ENCODE peak calls at places on chromosomes 7 and 10, in five cellular contexts. One of them, this sample, is unnamed.

GRCh38 chr10:97573021-97573420 is 442 bp downstream of the ANKRD2 start:
- DNase-seq in HCT116: no peak
- DNase-seq in sigmoid colon: no peak
- DNase-seq in ovary: no peak
- DNase-seq in suprapubic skin: no peak
- DNase-seq in this sample: no peak

GRCh38 chr10:43194266-43194665 is 56.0 kb downstream of the CSGALNACT2 start:
- DNase-seq in HCT116: no peak
- DNase-seq in sigmoid colon: no peak
- DNase-seq in ovary: no peak
- DNase-seq in suprapubic skin: no peak
- DNase-seq in this sample: no peak

GRCh38 chr7:55570218-55570873 is 2.0 kb downstream of the VOPP1 start:
- DNase-seq in HCT116: no peak
- DNase-seq in sigmoid colon: no peak
- DNase-seq in ovary: no peak
- DNase-seq in suprapubic skin: no peak
- DNase-seq in this sample: no peak

GRCh38 chr10:86723009-86723408 is 33.4 kb upstream of the BMPR1A start:
- DNase-seq in HCT116: no peak
- DNase-seq in sigmoid colon: no peak
- DNase-seq in ovary: no peak
- DNase-seq in suprapubic skin: no peak
- DNase-seq in this sample: no peak

GRCh38 chr7:93958216-93958615 is 36.7 kb downstream of the GNG11 start:
- DNase-seq in HCT116: no peak
- DNase-seq in sigmoid colon: no peak
- DNase-seq in ovary: no peak
- DNase-seq in suprapubic skin: no peak
- DNase-seq in this sample: no peak

GRCh38 chr7:42931447-42931833 is 534 bp downstream of the PSMA2 start:
- DNase-seq in HCT116: no peak
- DNase-seq in sigmoid colon: no peak
- DNase-seq in ovary: no peak
- DNase-seq in suprapubic skin: no peak
- DNase-seq in this sample: no peak

GRCh38 chr10:67079126-67079525 is 153.3 kb downstream of the LRRTM3 start:
- DNase-seq in HCT116: no peak
- DNase-seq in sigmoid colon: no peak
- DNase-seq in ovary: peak; percentile 21
- DNase-seq in suprapubic skin: no peak
- DNase-seq in this sample: peak; percentile 34

GRCh38 chr7:155291045-155291530 is 6.6 kb upstream of the INSIG1 start:
- DNase-seq in HCT116: peak; percentile 80
- DNase-seq in sigmoid colon: no peak
- DNase-seq in ovary: no peak
- DNase-seq in suprapubic skin: no peak
- DNase-seq in this sample: peak; percentile 69

GRCh38 chr7:30168800-30169584 is 34.2 kb downstream of the MTURN start:
- DNase-seq in HCT116: no peak
- DNase-seq in sigmoid colon: no peak
- DNase-seq in ovary: no peak
- DNase-seq in suprapubic skin: no peak
- DNase-seq in this sample: no peak

GRCh38 chr7:123673137-123673732 is 17.6 kb downstream of the LMOD2 start:
- DNase-seq in HCT116: no peak
- DNase-seq in sigmoid colon: no peak
- DNase-seq in ovary: no peak
- DNase-seq in suprapubic skin: no peak
- DNase-seq in this sample: no peak

GRCh38 chr10:130749911-130750310 is 561.6 kb downstream of the TCERG1L start:
- DNase-seq in HCT116: no peak
- DNase-seq in sigmoid colon: peak; percentile 47
- DNase-seq in ovary: no peak
- DNase-seq in suprapubic skin: peak; percentile 23
- DNase-seq in this sample: no peak

GRCh38 chr10:119377431-119377830 is 165.1 kb downstream of the RGS10 start:
- DNase-seq in HCT116: no peak
- DNase-seq in sigmoid colon: no peak
- DNase-seq in ovary: no peak
- DNase-seq in suprapubic skin: no peak
- DNase-seq in this sample: no peak

GRCh38 chr10:42959833-42960232 is 117.0 kb upstream of the RET start:
- DNase-seq in HCT116: no peak
- DNase-seq in sigmoid colon: peak; percentile 35
- DNase-seq in ovary: no peak
- DNase-seq in suprapubic skin: peak; percentile 45
- DNase-seq in this sample: peak; percentile 1

GRCh38 chr10:35300063-35300699 is 36.1 kb upstream of the CCNY start:
- DNase-seq in HCT116: peak; percentile 54
- DNase-seq in sigmoid colon: peak; percentile 70
- DNase-seq in ovary: no peak
- DNase-seq in suprapubic skin: peak; percentile 85
- DNase-seq in this sample: no peak

GRCh38 chr7:98286701-98287485 is 5.4 kb downstream of the BRI3 start:
- DNase-seq in HCT116: no peak
- DNase-seq in sigmoid colon: no peak
- DNase-seq in ovary: no peak
- DNase-seq in suprapubic skin: no peak
- DNase-seq in this sample: peak; percentile 64

GRCh38 chr10:110398419-110399162 is 93.9 kb upstream of the SMNDC1 start:
- DNase-seq in HCT116: peak; percentile 99
- DNase-seq in sigmoid colon: no peak
- DNase-seq in ovary: no peak
- DNase-seq in suprapubic skin: no peak
- DNase-seq in this sample: peak; percentile 51

GRCh38 chr10:129514568-129515451 is 47.8 kb downstream of the MGMT start:
- DNase-seq in HCT116: no peak
- DNase-seq in sigmoid colon: no peak
- DNase-seq in ovary: no peak
- DNase-seq in suprapubic skin: no peak
- DNase-seq in this sample: no peak

GRCh38 chr10:77513783-77514331 is 123.8 kb downstream of the KCNMA1 start:
- DNase-seq in HCT116: peak; percentile 74
- DNase-seq in sigmoid colon: peak; percentile 88
- DNase-seq in ovary: no peak
- DNase-seq in suprapubic skin: no peak
- DNase-seq in this sample: peak; percentile 83

GRCh38 chr10:89217057-89217990 is 10.2 kb upstream of the CH25H start:
- DNase-seq in HCT116: peak; percentile 38
- DNase-seq in sigmoid colon: peak; percentile 71
- DNase-seq in ovary: peak; percentile 69
- DNase-seq in suprapubic skin: no peak
- DNase-seq in this sample: peak; percentile 63

GRCh38 chr7:124996778-124997177 is 67.2 kb upstream of the POT1 start:
- DNase-seq in HCT116: no peak
- DNase-seq in sigmoid colon: no peak
- DNase-seq in ovary: no peak
- DNase-seq in suprapubic skin: no peak
- DNase-seq in this sample: no peak

GRCh38 chr10:11177926-11178453 is 160.3 kb downstream of the CELF2 start:
- DNase-seq in HCT116: no peak
- DNase-seq in sigmoid colon: no peak
- DNase-seq in ovary: no peak
- DNase-seq in suprapubic skin: no peak
- DNase-seq in this sample: no peak

GRCh38 chr7:94710256-94710655 is 54.3 kb upstream of the SGCE start:
- DNase-seq in HCT116: no peak
- DNase-seq in sigmoid colon: no peak
- DNase-seq in ovary: no peak
- DNase-seq in suprapubic skin: no peak
- DNase-seq in this sample: no peak

GRCh38 chr7:82726038-82726800 is 282.6 kb upstream of the CACNA2D1 start:
- DNase-seq in HCT116: no peak
- DNase-seq in sigmoid colon: no peak
- DNase-seq in ovary: peak; percentile 65
- DNase-seq in suprapubic skin: no peak
- DNase-seq in this sample: no peak

GRCh38 chr7:155338632-155339320 is 41.1 kb downstream of the INSIG1 start:
- DNase-seq in HCT116: no peak
- DNase-seq in sigmoid colon: peak; percentile 45
- DNase-seq in ovary: no peak
- DNase-seq in suprapubic skin: no peak
- DNase-seq in this sample: no peak

GRCh38 chr10:99828464-99828863 is 46.0 kb downstream of the ABCC2 start:
- DNase-seq in HCT116: no peak
- DNase-seq in sigmoid colon: no peak
- DNase-seq in ovary: no peak
- DNase-seq in suprapubic skin: no peak
- DNase-seq in this sample: no peak

GRCh38 chr7:130949550-130949949 is 215.5 kb upstream of the KLF14 start:
- DNase-seq in HCT116: no peak
- DNase-seq in sigmoid colon: no peak
- DNase-seq in ovary: no peak
- DNase-seq in suprapubic skin: no peak
- DNase-seq in this sample: no peak

GRCh38 chr7:46681865-46682503 is 760.9 kb upstream of the IGFBP3 start:
- DNase-seq in HCT116: no peak
- DNase-seq in sigmoid colon: peak; percentile 73
- DNase-seq in ovary: no peak
- DNase-seq in suprapubic skin: no peak
- DNase-seq in this sample: no peak

GRCh38 chr7:22549051-22549450 is 49.1 kb upstream of the STEAP1B start:
- DNase-seq in HCT116: no peak
- DNase-seq in sigmoid colon: peak; percentile 17
- DNase-seq in ovary: no peak
- DNase-seq in suprapubic skin: no peak
- DNase-seq in this sample: no peak

GRCh38 chr7:77727936-77728701 is 31.9 kb downstream of the RSBN1L start:
- DNase-seq in HCT116: no peak
- DNase-seq in sigmoid colon: no peak
- DNase-seq in ovary: no peak
- DNase-seq in suprapubic skin: no peak
- DNase-seq in this sample: no peak

DNA sequence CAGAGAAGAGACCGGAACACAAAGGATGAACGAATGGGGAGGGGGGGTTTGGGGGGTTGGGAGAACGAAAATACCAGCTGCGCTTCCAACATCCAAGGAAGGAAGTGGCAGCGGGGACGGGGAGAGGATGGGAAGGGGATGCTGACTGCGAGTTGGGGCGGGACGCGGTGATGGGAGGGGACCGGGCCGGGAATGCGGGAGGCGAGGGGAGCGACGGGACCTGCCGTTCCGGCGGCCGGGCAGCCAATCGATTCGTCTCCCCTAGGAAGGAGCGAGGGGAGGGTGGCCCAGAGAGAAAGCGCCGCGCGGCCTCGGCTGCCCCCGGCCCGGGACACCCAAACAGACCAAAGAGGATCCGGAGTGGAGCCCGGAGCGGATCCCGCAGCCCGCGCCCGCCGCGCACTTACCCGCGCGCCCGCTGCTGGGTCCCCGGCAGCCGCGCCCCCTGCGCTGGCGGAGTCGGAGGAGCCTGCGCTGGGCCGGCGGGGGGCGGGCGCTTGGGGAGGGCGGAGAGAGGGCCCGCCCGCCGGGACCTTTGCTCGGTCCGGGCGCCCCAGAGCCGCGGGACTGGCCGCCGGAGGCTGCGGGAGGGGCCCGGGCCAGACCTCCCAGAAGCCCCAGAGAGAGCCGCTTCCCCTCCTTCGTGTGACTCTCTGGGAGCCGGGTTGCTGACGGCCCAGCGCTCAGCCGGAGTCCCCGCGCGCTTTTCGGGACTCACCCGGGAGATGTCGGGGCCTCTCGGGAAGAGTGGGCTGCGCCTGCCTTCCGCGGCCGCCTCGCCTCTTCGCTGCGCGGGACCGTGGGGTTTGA is at the start of gene GSDME:
- DNase-seq in HCT116: no peak
- DNase-seq in sigmoid colon: peak; percentile 80
- DNase-seq in ovary: peak; percentile 78
- DNase-seq in suprapubic skin: no peak
- DNase-seq in this sample: peak; percentile 71
- TF ChIP-seq POLR2A in HCT116: peak; percentile 17
- TF ChIP-seq POLR2A in sigmoid colon: no peak
- TF ChIP-seq POLR2A in ovary: peak; percentile 27
- TF ChIP-seq POLR2A in suprapubic skin: no peak
- TF ChIP-seq POLR2A in this sample: no peak

GRCh38 chr10:25639646-25640045 is 294.4 kb upstream of the MYO3A start:
- DNase-seq in HCT116: no peak
- DNase-seq in sigmoid colon: no peak
- DNase-seq in ovary: no peak
- DNase-seq in suprapubic skin: no peak
- DNase-seq in this sample: no peak
- TF ChIP-seq CTCF in HCT116: no peak
- TF ChIP-seq CTCF in sigmoid colon: no peak
- TF ChIP-seq CTCF in ovary: no peak
- TF ChIP-seq CTCF in suprapubic skin: no peak
- TF ChIP-seq CTCF in this sample: no peak

DNA sequence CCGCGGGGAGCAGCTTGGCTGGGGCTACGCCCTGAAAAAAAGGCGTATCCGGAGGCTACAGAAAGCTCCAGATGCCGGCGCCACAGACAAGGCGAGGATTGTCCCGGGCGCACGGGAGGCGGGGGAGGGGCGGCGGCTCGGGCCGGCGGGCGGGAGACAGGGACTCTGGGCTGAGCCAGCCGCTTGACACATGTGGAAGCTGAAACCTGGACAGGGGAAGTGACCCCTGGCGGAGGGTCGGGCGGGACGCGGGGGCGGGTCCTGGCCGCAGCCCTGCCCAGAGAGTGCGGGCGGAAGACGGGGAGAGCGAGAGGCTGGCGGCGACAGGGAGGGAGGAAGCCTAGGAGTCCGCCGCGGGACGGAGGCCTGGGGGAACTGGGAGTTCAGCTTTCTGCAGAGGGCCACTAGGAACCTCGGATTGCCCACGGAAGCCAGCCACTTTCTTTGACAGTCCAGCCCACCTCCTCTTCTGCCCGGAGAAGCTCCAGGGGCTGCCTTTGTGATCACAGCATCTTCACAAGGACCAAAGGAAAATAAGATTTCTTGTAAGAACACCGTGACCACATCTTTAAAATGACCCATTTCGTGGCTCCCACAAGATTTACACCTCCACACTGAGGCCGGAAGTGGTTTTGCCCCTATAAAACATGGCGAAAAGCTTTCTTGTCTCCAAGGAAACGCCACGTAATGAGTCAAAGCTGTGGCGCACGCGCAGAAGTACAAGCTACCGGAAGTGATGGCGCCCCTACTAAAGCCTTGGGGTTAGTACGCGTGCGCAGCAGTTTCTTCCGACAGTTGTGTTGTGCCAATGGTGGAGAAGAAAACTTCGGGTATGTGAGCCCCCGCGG is at the start of the genes PLOD3 and ZNHIT1:
- DNase-seq in HCT116: peak; percentile 96
- DNase-seq in sigmoid colon: peak; percentile 99
- DNase-seq in ovary: peak; percentile 96
- DNase-seq in suprapubic skin: peak; percentile 98
- DNase-seq in this sample: peak; percentile 99
- TF ChIP-seq POLR2A in HCT116: peak; percentile 51
- TF ChIP-seq POLR2A in sigmoid colon: no peak
- TF ChIP-seq POLR2A in ovary: no peak
- TF ChIP-seq POLR2A in suprapubic skin: no peak
- TF ChIP-seq POLR2A in this sample: peak; percentile 60

GRCh38 chr10:102669206-102670064 is 25.2 kb downstream of the TRIM8 start:
- DNase-seq in HCT116: peak; percentile 35
- DNase-seq in sigmoid colon: peak; percentile 75
- DNase-seq in ovary: no peak
- DNase-seq in suprapubic skin: no peak
- DNase-seq in this sample: peak; percentile 94
- TF ChIP-seq CTCF in HCT116: peak; percentile 83
- TF ChIP-seq CTCF in sigmoid colon: no peak
- TF ChIP-seq CTCF in ovary: no peak
- TF ChIP-seq CTCF in suprapubic skin: peak; percentile 26
- TF ChIP-seq CTCF in this sample: peak; percentile 50